ENCODE peak calls at places on chromosomes 4 and X, in nine cellular contexts. N is SK-N-DZ, V is activated B cell treated with CpG ODN at 0.5 μM for 24 hours, R is astrocyte of the spinal cord, G is G401, W is DMS153, U is keratinocyte, J is NCI-H774, K is GM04504. T is an unnamed sample.

GRCh38 chr4:140298001-140298400 is 75.4 kb upstream of the SCOC start:
- DNase-seq in K (no peak), W (no peak), N (no peak), R (no peak), V (no peak), G (peak; percentile 87), U (no peak), J (no peak), T (no peak)

GRCh38 chrX:17638731-17639130 is 98.6 kb upstream of the SCML1 start:
- DNase-seq in K (no peak), U (no peak), R (no peak), V (no peak), J (no peak), N (no peak), W (no peak), G (peak; percentile 88), T (no peak)

GRCh38 chrX:9134341-9134740 is 100.4 kb upstream of the FAM9B start:
- DNase-seq in W (no peak), N (no peak), J (no peak), G (peak; percentile 91), K (no peak), R (no peak), U (no peak), V (no peak), T (no peak)

GRCh38 chr4:89769856-89770255 is 67.1 kb downstream of the SNCA start:
- DNase-seq in K (no peak), V (no peak), G (no peak), J (no peak), U (no peak), W (no peak), N (no peak), R (no peak), T (no peak)

GRCh38 chr4:84530449-84530848 is 31.4 kb upstream of the NKX6-1 start:
- DNase-seq in N (peak; percentile 76), K (no peak), U (no peak), J (no peak), W (no peak), V (no peak), G (no peak), R (no peak), T (no peak)

GRCh38 chr4:156941940-156942548 is 29.6 kb downstream of the PDGFC start:
- DNase-seq in N (no peak), J (peak; percentile 64), W (peak; percentile 45), G (no peak), R (peak; percentile 96), V (no peak), U (no peak), K (no peak), T (peak; percentile 75)

GRCh38 chr4:147776600-147777175 is 44.8 kb downstream of the ARHGAP10 start:
- DNase-seq in K (no peak), G (no peak), U (no peak), R (no peak), V (no peak), J (no peak), W (no peak), N (peak; percentile 59), T (no peak)

GRCh38 chrX:118189628-118190027 is 73.0 kb upstream of the KLHL13 start:
- DNase-seq in W (peak; percentile 53), K (no peak), N (peak; percentile 88), J (peak; percentile 54), U (no peak), V (no peak), R (no peak), G (no peak), T (no peak)

GRCh38 chr4:147325566-147325965 is 155.3 kb upstream of the EDNRA start:
- DNase-seq in W (no peak), N (no peak), R (peak; percentile 32), K (no peak), V (no peak), U (no peak), G (no peak), J (no peak), T (no peak)

GRCh38 chr4:83535520-83535944 is 376 bp upstream of the GPAT3 start:
- DNase-seq in W (peak; percentile 13), J (peak; percentile 15), V (peak; percentile 17), U (no peak), K (peak; percentile 46), G (peak; percentile 85), R (peak; percentile 77), N (no peak), T (peak; percentile 60)

GRCh38 chrX:107741318-107741813 is 34.2 kb downstream of the TSC22D3 start:
- DNase-seq in V (peak; percentile 14), J (no peak), G (no peak), R (no peak), K (no peak), N (no peak), U (no peak), W (no peak), T (no peak)

GRCh38 chr4:87031946-87032345 is 97.1 kb downstream of the AFF1 start:
- DNase-seq in U (no peak), W (no peak), R (no peak), N (no peak), J (no peak), G (no peak), V (no peak), K (no peak), T (no peak)

GRCh38 chrX:139203681-139204575 is 326.6 kb upstream of the F9 start:
- DNase-seq in G (no peak), J (no peak), U (no peak), N (peak; percentile 38), V (no peak), K (no peak), W (no peak), R (no peak), T (no peak)

GRCh38 chr4:112038861-112039260 is 106.4 kb upstream of the FAM241A start:
- DNase-seq in V (no peak), G (no peak), J (no peak), N (no peak), U (no peak), R (peak; percentile 64), K (no peak), W (no peak), T (no peak)

GRCh38 chr4:128454281-128455075 is 166.9 kb upstream of the PGRMC2 start:
- DNase-seq in G (peak; percentile 94), K (peak; percentile 86), W (peak; percentile 75), R (peak; percentile 96), J (peak; percentile 34), V (no peak), N (peak; percentile 71), U (peak; percentile 52), T (peak; percentile 80)

T was measured in COR-L47.